ENCODE peak calls at places on chromosomes 7 and 10, in seven cellular contexts. One of them, this sample, is unnamed.

GRCh38 chr10:16192337-16192736 is 244.5 kb upstream of the PTER start:
- DNase-seq in NCI-H510A treated with DMSO at 0.1 percent for 48 hours: no peak
- DNase-seq in fibroblast of lung: no peak
- DNase-seq in G401: no peak
- DNase-seq in coronary artery: no peak
- DNase-seq in naive thymus-derived CD8-positive, alpha-beta T cell: no peak
- DNase-seq in stimulated activated CD4-positive, alpha-beta T cell treated with anti-CD3 and anti-CD28 coated beads, Interleukin-2, amount 100 ng/mL, for 48 hours: no peak
- DNase-seq in this sample: no peak

GRCh38 chr7:1329966-1330915 is 97.6 kb downstream of the UNCX start:
- DNase-seq in NCI-H510A treated with DMSO at 0.1 percent for 48 hours: no peak
- DNase-seq in fibroblast of lung: no peak
- DNase-seq in G401: no peak
- DNase-seq in coronary artery: no peak
- DNase-seq in naive thymus-derived CD8-positive, alpha-beta T cell: no peak
- DNase-seq in stimulated activated CD4-positive, alpha-beta T cell treated with anti-CD3 and anti-CD28 coated beads, Interleukin-2, amount 100 ng/mL, for 48 hours: no peak
- DNase-seq in this sample: no peak

GRCh38 chr10:23294638-23295247 is 49.9 kb downstream of the C10orf67 start:
- DNase-seq in NCI-H510A treated with DMSO at 0.1 percent for 48 hours: no peak
- DNase-seq in fibroblast of lung: peak; percentile 60
- DNase-seq in G401: peak; percentile 5
- DNase-seq in coronary artery: no peak
- DNase-seq in naive thymus-derived CD8-positive, alpha-beta T cell: no peak
- DNase-seq in stimulated activated CD4-positive, alpha-beta T cell treated with anti-CD3 and anti-CD28 coated beads, Interleukin-2, amount 100 ng/mL, for 48 hours: no peak
- DNase-seq in this sample: no peak

GRCh38 chr10:110372656-110373055 is 67.9 kb upstream of the SMNDC1 start:
- DNase-seq in NCI-H510A treated with DMSO at 0.1 percent for 48 hours: no peak
- DNase-seq in fibroblast of lung: no peak
- DNase-seq in G401: no peak
- DNase-seq in coronary artery: no peak
- DNase-seq in naive thymus-derived CD8-positive, alpha-beta T cell: no peak
- DNase-seq in stimulated activated CD4-positive, alpha-beta T cell treated with anti-CD3 and anti-CD28 coated beads, Interleukin-2, amount 100 ng/mL, for 48 hours: no peak
- DNase-seq in this sample: no peak

GRCh38 chr7:41238851-41239331 is 464.0 kb downstream of the INHBA start:
- DNase-seq in NCI-H510A treated with DMSO at 0.1 percent for 48 hours: no peak
- DNase-seq in fibroblast of lung: no peak
- DNase-seq in G401: no peak
- DNase-seq in coronary artery: no peak
- DNase-seq in naive thymus-derived CD8-positive, alpha-beta T cell: no peak
- DNase-seq in stimulated activated CD4-positive, alpha-beta T cell treated with anti-CD3 and anti-CD28 coated beads, Interleukin-2, amount 100 ng/mL, for 48 hours: no peak
- DNase-seq in this sample: no peak

GRCh38 chr10:49288341-49289065 is 10.5 kb upstream of the C10orf71 start:
- DNase-seq in NCI-H510A treated with DMSO at 0.1 percent for 48 hours: no peak
- DNase-seq in fibroblast of lung: no peak
- DNase-seq in G401: no peak
- DNase-seq in coronary artery: peak; percentile 57
- DNase-seq in naive thymus-derived CD8-positive, alpha-beta T cell: no peak
- DNase-seq in stimulated activated CD4-positive, alpha-beta T cell treated with anti-CD3 and anti-CD28 coated beads, Interleukin-2, amount 100 ng/mL, for 48 hours: no peak
- DNase-seq in this sample: no peak

GRCh38 chr7:1899201-1899600 is 229.1 kb downstream of the ELFN1 start:
- DNase-seq in NCI-H510A treated with DMSO at 0.1 percent for 48 hours: no peak
- DNase-seq in fibroblast of lung: peak; percentile 91
- DNase-seq in G401: no peak
- DNase-seq in coronary artery: no peak
- DNase-seq in naive thymus-derived CD8-positive, alpha-beta T cell: no peak
- DNase-seq in stimulated activated CD4-positive, alpha-beta T cell treated with anti-CD3 and anti-CD28 coated beads, Interleukin-2, amount 100 ng/mL, for 48 hours: no peak
- DNase-seq in this sample: no peak

GRCh38 chr7:108430664-108431063 is 25.6 kb downstream of the NRCAM start:
- DNase-seq in NCI-H510A treated with DMSO at 0.1 percent for 48 hours: no peak
- DNase-seq in fibroblast of lung: no peak
- DNase-seq in G401: no peak
- DNase-seq in coronary artery: no peak
- DNase-seq in naive thymus-derived CD8-positive, alpha-beta T cell: no peak
- DNase-seq in stimulated activated CD4-positive, alpha-beta T cell treated with anti-CD3 and anti-CD28 coated beads, Interleukin-2, amount 100 ng/mL, for 48 hours: no peak
- DNase-seq in this sample: no peak

GRCh38 chr10:25493122-25493893 is 318.5 kb downstream of the GPR158 start:
- DNase-seq in NCI-H510A treated with DMSO at 0.1 percent for 48 hours: no peak
- DNase-seq in fibroblast of lung: peak; percentile 66
- DNase-seq in G401: peak; percentile 55
- DNase-seq in coronary artery: no peak
- DNase-seq in naive thymus-derived CD8-positive, alpha-beta T cell: no peak
- DNase-seq in stimulated activated CD4-positive, alpha-beta T cell treated with anti-CD3 and anti-CD28 coated beads, Interleukin-2, amount 100 ng/mL, for 48 hours: no peak
- DNase-seq in this sample: no peak

GRCh38 chr7:101950450-101951119 is 133.2 kb downstream of the CUX1 start:
- DNase-seq in NCI-H510A treated with DMSO at 0.1 percent for 48 hours: no peak
- DNase-seq in fibroblast of lung: peak; percentile 90
- DNase-seq in G401: no peak
- DNase-seq in coronary artery: no peak
- DNase-seq in naive thymus-derived CD8-positive, alpha-beta T cell: no peak
- DNase-seq in stimulated activated CD4-positive, alpha-beta T cell treated with anti-CD3 and anti-CD28 coated beads, Interleukin-2, amount 100 ng/mL, for 48 hours: no peak
- DNase-seq in this sample: no peak

GRCh38 chr10:53748319-53748718 is 975.7 kb upstream of the MBL2 start:
- DNase-seq in NCI-H510A treated with DMSO at 0.1 percent for 48 hours: no peak
- DNase-seq in fibroblast of lung: no peak
- DNase-seq in G401: no peak
- DNase-seq in coronary artery: no peak
- DNase-seq in naive thymus-derived CD8-positive, alpha-beta T cell: no peak
- DNase-seq in stimulated activated CD4-positive, alpha-beta T cell treated with anti-CD3 and anti-CD28 coated beads, Interleukin-2, amount 100 ng/mL, for 48 hours: no peak
- DNase-seq in this sample: no peak

GRCh38 chr7:91434821-91435220 is 170.6 kb downstream of the FZD1 start:
- DNase-seq in NCI-H510A treated with DMSO at 0.1 percent for 48 hours: no peak
- DNase-seq in fibroblast of lung: no peak
- DNase-seq in G401: no peak
- DNase-seq in coronary artery: no peak
- DNase-seq in naive thymus-derived CD8-positive, alpha-beta T cell: no peak
- DNase-seq in stimulated activated CD4-positive, alpha-beta T cell treated with anti-CD3 and anti-CD28 coated beads, Interleukin-2, amount 100 ng/mL, for 48 hours: no peak
- DNase-seq in this sample: no peak

GRCh38 chr10:60139798-60140566 is 233.6 kb upstream of the CCDC6 start:
- DNase-seq in NCI-H510A treated with DMSO at 0.1 percent for 48 hours: no peak
- DNase-seq in fibroblast of lung: peak; percentile 78
- DNase-seq in G401: no peak
- DNase-seq in coronary artery: no peak
- DNase-seq in naive thymus-derived CD8-positive, alpha-beta T cell: no peak
- DNase-seq in stimulated activated CD4-positive, alpha-beta T cell treated with anti-CD3 and anti-CD28 coated beads, Interleukin-2, amount 100 ng/mL, for 48 hours: no peak
- DNase-seq in this sample: no peak

GRCh38 chr10:77116904-77117303 is 520.7 kb downstream of the KCNMA1 start:
- DNase-seq in NCI-H510A treated with DMSO at 0.1 percent for 48 hours: no peak
- DNase-seq in fibroblast of lung: no peak
- DNase-seq in G401: no peak
- DNase-seq in coronary artery: no peak
- DNase-seq in naive thymus-derived CD8-positive, alpha-beta T cell: no peak
- DNase-seq in stimulated activated CD4-positive, alpha-beta T cell treated with anti-CD3 and anti-CD28 coated beads, Interleukin-2, amount 100 ng/mL, for 48 hours: no peak
- DNase-seq in this sample: no peak

GRCh38 chr7:84647797-84648762 is 453.5 kb upstream of the SEMA3A start:
- DNase-seq in NCI-H510A treated with DMSO at 0.1 percent for 48 hours: no peak
- DNase-seq in fibroblast of lung: peak; percentile 96
- DNase-seq in G401: no peak
- DNase-seq in coronary artery: no peak
- DNase-seq in naive thymus-derived CD8-positive, alpha-beta T cell: no peak
- DNase-seq in stimulated activated CD4-positive, alpha-beta T cell treated with anti-CD3 and anti-CD28 coated beads, Interleukin-2, amount 100 ng/mL, for 48 hours: no peak
- DNase-seq in this sample: no peak

GRCh38 chr10:4151466-4151865 is 366.5 kb upstream of the KLF6 start:
- DNase-seq in NCI-H510A treated with DMSO at 0.1 percent for 48 hours: no peak
- DNase-seq in fibroblast of lung: no peak
- DNase-seq in G401: no peak
- DNase-seq in coronary artery: no peak
- DNase-seq in naive thymus-derived CD8-positive, alpha-beta T cell: no peak
- DNase-seq in stimulated activated CD4-positive, alpha-beta T cell treated with anti-CD3 and anti-CD28 coated beads, Interleukin-2, amount 100 ng/mL, for 48 hours: no peak
- DNase-seq in this sample: no peak

GRCh38 chr7:100603697-100604077 is 1.5 kb downstream of the PCOLCE start:
- DNase-seq in NCI-H510A treated with DMSO at 0.1 percent for 48 hours: no peak
- DNase-seq in fibroblast of lung: peak; percentile 48
- DNase-seq in G401: peak; percentile 47
- DNase-seq in coronary artery: no peak
- DNase-seq in naive thymus-derived CD8-positive, alpha-beta T cell: no peak
- DNase-seq in stimulated activated CD4-positive, alpha-beta T cell treated with anti-CD3 and anti-CD28 coated beads, Interleukin-2, amount 100 ng/mL, for 48 hours: no peak
- DNase-seq in this sample: no peak

GRCh38 chr10:129079705-129080104 is 387.3 kb upstream of the MGMT start:
- DNase-seq in NCI-H510A treated with DMSO at 0.1 percent for 48 hours: no peak
- DNase-seq in fibroblast of lung: no peak
- DNase-seq in G401: peak; percentile 23
- DNase-seq in coronary artery: no peak
- DNase-seq in naive thymus-derived CD8-positive, alpha-beta T cell: no peak
- DNase-seq in stimulated activated CD4-positive, alpha-beta T cell treated with anti-CD3 and anti-CD28 coated beads, Interleukin-2, amount 100 ng/mL, for 48 hours: no peak
- DNase-seq in this sample: no peak

GRCh38 chr7:127922661-127923060 is 108.6 kb downstream of the LRRC4 start:
- DNase-seq in NCI-H510A treated with DMSO at 0.1 percent for 48 hours: no peak
- DNase-seq in fibroblast of lung: no peak
- DNase-seq in G401: no peak
- DNase-seq in coronary artery: no peak
- DNase-seq in naive thymus-derived CD8-positive, alpha-beta T cell: no peak
- DNase-seq in stimulated activated CD4-positive, alpha-beta T cell treated with anti-CD3 and anti-CD28 coated beads, Interleukin-2, amount 100 ng/mL, for 48 hours: no peak
- DNase-seq in this sample: no peak

GRCh38 chr7:84393776-84394175 is 199.2 kb upstream of the SEMA3A start:
- DNase-seq in NCI-H510A treated with DMSO at 0.1 percent for 48 hours: no peak
- DNase-seq in fibroblast of lung: peak; percentile 37
- DNase-seq in G401: no peak
- DNase-seq in coronary artery: no peak
- DNase-seq in naive thymus-derived CD8-positive, alpha-beta T cell: no peak
- DNase-seq in stimulated activated CD4-positive, alpha-beta T cell treated with anti-CD3 and anti-CD28 coated beads, Interleukin-2, amount 100 ng/mL, for 48 hours: no peak
- DNase-seq in this sample: no peak

GRCh38 chr10:13801907-13802288 is 215.1 kb downstream of the PRPF18 start:
- DNase-seq in NCI-H510A treated with DMSO at 0.1 percent for 48 hours: no peak
- DNase-seq in fibroblast of lung: no peak
- DNase-seq in G401: no peak
- DNase-seq in coronary artery: no peak
- DNase-seq in naive thymus-derived CD8-positive, alpha-beta T cell: no peak
- DNase-seq in stimulated activated CD4-positive, alpha-beta T cell treated with anti-CD3 and anti-CD28 coated beads, Interleukin-2, amount 100 ng/mL, for 48 hours: no peak
- DNase-seq in this sample: no peak

GRCh38 chr10:46550795-46551700 is 5.4 kb downstream of the GPRIN2 start:
- DNase-seq in NCI-H510A treated with DMSO at 0.1 percent for 48 hours: no peak
- DNase-seq in fibroblast of lung: no peak
- DNase-seq in G401: no peak
- DNase-seq in coronary artery: peak; percentile 74
- DNase-seq in naive thymus-derived CD8-positive, alpha-beta T cell: no peak
- DNase-seq in stimulated activated CD4-positive, alpha-beta T cell treated with anti-CD3 and anti-CD28 coated beads, Interleukin-2, amount 100 ng/mL, for 48 hours: no peak
- DNase-seq in this sample: no peak

GRCh38 chr10:126673565-126673964 is 3.1 kb upstream of the C10orf90 start:
- DNase-seq in NCI-H510A treated with DMSO at 0.1 percent for 48 hours: no peak
- DNase-seq in fibroblast of lung: no peak
- DNase-seq in G401: no peak
- DNase-seq in coronary artery: no peak
- DNase-seq in naive thymus-derived CD8-positive, alpha-beta T cell: no peak
- DNase-seq in stimulated activated CD4-positive, alpha-beta T cell treated with anti-CD3 and anti-CD28 coated beads, Interleukin-2, amount 100 ng/mL, for 48 hours: no peak
- DNase-seq in this sample: no peak

GRCh38 chr10:31660301-31660700 is 268.3 kb downstream of the ARHGAP12 start:
- DNase-seq in NCI-H510A treated with DMSO at 0.1 percent for 48 hours: no peak
- DNase-seq in fibroblast of lung: no peak
- DNase-seq in G401: no peak
- DNase-seq in coronary artery: no peak
- DNase-seq in naive thymus-derived CD8-positive, alpha-beta T cell: no peak
- DNase-seq in stimulated activated CD4-positive, alpha-beta T cell treated with anti-CD3 and anti-CD28 coated beads, Interleukin-2, amount 100 ng/mL, for 48 hours: no peak
- DNase-seq in this sample: no peak

GRCh38 chr10:12849351-12850181 is 151.9 kb downstream of the CCDC3 start:
- DNase-seq in NCI-H510A treated with DMSO at 0.1 percent for 48 hours: peak; percentile 12
- DNase-seq in fibroblast of lung: no peak
- DNase-seq in G401: no peak
- DNase-seq in coronary artery: no peak
- DNase-seq in naive thymus-derived CD8-positive, alpha-beta T cell: no peak
- DNase-seq in stimulated activated CD4-positive, alpha-beta T cell treated with anti-CD3 and anti-CD28 coated beads, Interleukin-2, amount 100 ng/mL, for 48 hours: no peak
- DNase-seq in this sample: no peak

GRCh38 chr7:2488272-2488645 is 12.1 kb upstream of the GRIFIN start:
- DNase-seq in NCI-H510A treated with DMSO at 0.1 percent for 48 hours: no peak
- DNase-seq in fibroblast of lung: no peak
- DNase-seq in G401: no peak
- DNase-seq in coronary artery: peak; percentile 92
- DNase-seq in naive thymus-derived CD8-positive, alpha-beta T cell: no peak
- DNase-seq in stimulated activated CD4-positive, alpha-beta T cell treated with anti-CD3 and anti-CD28 coated beads, Interleukin-2, amount 100 ng/mL, for 48 hours: no peak
- DNase-seq in this sample: no peak

GRCh38 chr7:138001529-138002095 is at the start of gene CREB3L2:
- DNase-seq in NCI-H510A treated with DMSO at 0.1 percent for 48 hours: peak; percentile 56
- DNase-seq in fibroblast of lung: peak; percentile 71
- DNase-seq in G401: no peak
- DNase-seq in coronary artery: peak; percentile 87
- DNase-seq in naive thymus-derived CD8-positive, alpha-beta T cell: peak; percentile 47
- DNase-seq in stimulated activated CD4-positive, alpha-beta T cell treated with anti-CD3 and anti-CD28 coated beads, Interleukin-2, amount 100 ng/mL, for 48 hours: peak; percentile 36
- DNase-seq in this sample: no peak

GRCh38 chr7:50591480-50592438 is 26.6 kb upstream of the DDC start:
- DNase-seq in NCI-H510A treated with DMSO at 0.1 percent for 48 hours: peak; percentile 76
- DNase-seq in fibroblast of lung: no peak
- DNase-seq in G401: no peak
- DNase-seq in coronary artery: no peak
- DNase-seq in naive thymus-derived CD8-positive, alpha-beta T cell: no peak
- DNase-seq in stimulated activated CD4-positive, alpha-beta T cell treated with anti-CD3 and anti-CD28 coated beads, Interleukin-2, amount 100 ng/mL, for 48 hours: no peak
- DNase-seq in this sample: no peak

GRCh38 chr10:75508239-75508813 is 76.9 kb downstream of the LRMDA start:
- DNase-seq in NCI-H510A treated with DMSO at 0.1 percent for 48 hours: no peak
- DNase-seq in fibroblast of lung: peak; percentile 93
- DNase-seq in G401: no peak
- DNase-seq in coronary artery: no peak
- DNase-seq in naive thymus-derived CD8-positive, alpha-beta T cell: no peak
- DNase-seq in stimulated activated CD4-positive, alpha-beta T cell treated with anti-CD3 and anti-CD28 coated beads, Interleukin-2, amount 100 ng/mL, for 48 hours: no peak
- DNase-seq in this sample: no peak

This sample was measured in cerebellar nuclear complex.